ENCODE peak calls at places on chromosomes 1 and 21, in five cellular contexts. A is PC-3, V is MM.1S, C is HCT116, D is SK-N-SH. J is an unnamed sample.
A peak's percentile ranks its signal among the peaks of the same experiment; 100 is the strongest.

GRCh38 chr21:45412909-45413581 is 8.1 kb downstream of the COL18A1 start:
- DNase-seq in A (no peak), V (no peak), C (no peak), D (no peak), J (no peak)

GRCh38 chr1:37691497-37692077 is 729 bp upstream of the CDCA8 start:
- DNase-seq in A (peak; percentile 60), V (peak; percentile 50), C (peak; percentile 10), D (peak; percentile 50), J (peak; percentile 86)

GRCh38 chr1:27135920-27136551 is 18.9 kb downstream of the SLC9A1 start:
- DNase-seq in A (peak; percentile 23), V (no peak), C (no peak), D (no peak), J (peak; percentile 48)

GRCh38 chr1:108327534-108328462 is 83.9 kb upstream of the NBPF4 start:
- DNase-seq in A (peak; percentile 19), V (no peak), C (peak; percentile 13), D (no peak), J (no peak)

GRCh38 chr1:8201331-8201861 is 116.5 kb upstream of the SLC45A1 start:
- DNase-seq in A (no peak), V (no peak), C (no peak), D (no peak), J (no peak)

GRCh38 chr21:45052960-45053359 is 21.4 kb upstream of the ADARB1 start:
- DNase-seq in A (no peak), V (no peak), C (no peak), D (no peak), J (no peak)

GRCh38 chr1:219041819-219042218 is 131.9 kb upstream of the LYPLAL1 start:
- DNase-seq in A (no peak), V (no peak), C (no peak), D (no peak), J (no peak)

GRCh38 chr1:70090146-70090545 is 115.2 kb downstream of the LRRC40 start:
- DNase-seq in A (no peak), V (no peak), C (no peak), D (no peak), J (no peak)

GRCh38 chr1:2789164-2789985 is 12.1 kb downstream of the TTC34 start:
- DNase-seq in A (no peak), V (no peak), C (no peak), D (no peak), J (no peak)

GRCh38 chr21:19607983-19608668 is 1204.5 kb upstream of the TMPRSS15 start:
- DNase-seq in A (no peak), V (no peak), C (no peak), D (no peak), J (no peak)

DNA sequence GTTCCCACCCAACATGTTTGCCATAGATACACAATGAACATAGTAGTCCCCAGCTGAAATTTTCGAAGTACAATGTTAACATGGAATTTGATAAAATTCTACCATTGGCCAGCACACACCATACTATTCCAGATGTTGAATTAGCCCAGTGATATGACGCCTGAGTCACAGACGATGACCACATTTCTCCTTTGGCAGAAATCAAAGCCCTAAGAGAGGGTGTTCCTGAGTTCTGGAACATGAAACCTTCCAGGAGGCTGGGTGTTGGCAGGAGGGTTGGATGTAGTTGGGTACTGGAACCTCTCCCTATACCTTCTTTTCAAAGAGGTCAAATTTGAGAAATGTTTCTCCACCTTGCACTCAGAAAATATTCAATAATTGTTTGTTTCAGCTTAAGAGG is 37.8 kb downstream of the LPAR3 start:
- DNase-seq in A (peak; percentile 57), V (no peak), C (no peak), D (no peak), J (peak; percentile 69)
- TF ChIP-seq EZH2phosphoT487 in A (no peak), V (no peak), C (no peak), D (no peak), J (no peak)

DNA sequence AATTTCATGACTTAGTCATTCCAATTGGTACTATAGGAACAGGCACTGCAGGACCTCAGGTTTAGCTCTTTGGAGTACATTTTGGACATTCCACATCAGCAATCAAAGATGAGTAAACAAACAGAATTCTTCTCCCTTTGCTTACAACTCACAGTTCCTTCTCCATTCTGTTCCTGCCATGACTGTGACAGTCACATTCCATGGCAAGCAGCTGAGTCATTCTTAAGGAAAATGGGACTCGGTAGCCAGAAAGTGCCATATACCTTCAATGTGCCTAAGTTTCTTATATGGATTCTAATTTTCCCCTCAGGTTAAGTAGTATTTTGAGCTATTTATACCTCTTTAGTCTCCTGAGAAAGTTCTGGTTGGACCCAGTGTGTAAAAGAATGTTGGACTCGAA is 25.6 kb downstream of the CRCT1 start:
- DNase-seq in A (no peak), V (no peak), C (no peak), D (no peak), J (no peak)
- H3K9me2 ChIP-seq in A (no peaks in the 10 kb centered on the region), V (no peaks in the 10 kb centered on the region), C (no peaks in the 10 kb centered on the region), D (no peaks in the 10 kb centered on the region), J (no peaks in the 10 kb centered on the region)

GRCh38 chr1:85199667-85200366 is 999 bp downstream of the SYDE2 start:
- DNase-seq in A (peak; percentile 40), V (peak; percentile 53), C (no peak), D (no peak), J (no peak)

GRCh38 chr1:85200367-85200869 is 398 bp downstream of the SYDE2 start:
- DNase-seq in A (no peak), V (no peak), C (no peak), D (no peak), J (peak; percentile 57)

GRCh38 chr1:85200870-85201339 is at the start of gene SYDE2:
- DNase-seq in A (peak; percentile 84), V (peak; percentile 85), C (no peak), D (peak; percentile 74), J (peak; percentile 76)

GRCh38 chr1:85198864-85199263 is 2.0 kb downstream of the SYDE2 start:
- DNase-seq in A (peak; percentile 30), V (no peak), C (no peak), D (no peak), J (no peak)

GRCh38 chr1:85195703-85196102 is 5.1 kb downstream of the SYDE2 start:
- DNase-seq in A (no peak), V (no peak), C (no peak), D (no peak), J (no peak)
- H3K9ac ChIP-seq in A (no peak overlapping the region), V (no peak overlapping the region), C (no peak overlapping the region), D (no peak overlapping the region), J (no peak overlapping the region)

GRCh38 chr1:42936309-42937078 is 22.2 kb downstream of the SLC2A1 start:
- DNase-seq in A (peak; percentile 92), V (no peak), C (peak; percentile 75), D (no peak), J (peak; percentile 92)

GRCh38 chr1:42935971-42936308 is 22.7 kb downstream of the SLC2A1 start:
- DNase-seq in A (no peak), V (no peak), C (no peak), D (no peak), J (no peak)

GRCh38 chr1:42934111-42934510 is 24.6 kb downstream of the SLC2A1 start:
- DNase-seq in A (no peak), V (no peak), C (no peak), D (no peak), J (no peak)

GRCh38 chr1:42934541-42935312 is 23.9 kb downstream of the SLC2A1 start:
- DNase-seq in A (no peak), V (no peak), C (no peak), D (no peak), J (no peak)

GRCh38 chr1:42935313-42935624 is 23.4 kb downstream of the SLC2A1 start:
- DNase-seq in A (no peak), V (peak; percentile 48), C (no peak), D (no peak), J (no peak)
- TF ChIP-seq EZH2phosphoT487 in A (no peak), V (no peak), C (no peak), D (no peak), J (no peak)

GRCh38 chr1:114043046-114043445 is 63.8 kb downstream of the OLFML3 start:
- DNase-seq in A (no peak), V (no peak), C (no peak), D (no peak), J (no peak)
- H3K9me2 ChIP-seq in A (no peaks in the 10 kb centered on the region), V (no peaks in the 10 kb centered on the region), C (no peaks in the 10 kb centered on the region), D (no peaks in the 10 kb centered on the region), J (no peaks in the 10 kb centered on the region)